ENCODE peak calls at places on chromosomes 11 and 22, in nine cellular contexts. O is brain microvascular endothelial cell, S is PC-3, R is thoracic aorta, C is HCT116, B is glutamatergic neuron, L is PC-9, Y is MCF 10A, M is endothelial cell. F is an unnamed sample.

GRCh38 chr11:88494857-88495256 is 157.3 kb upstream of the CTSC start:
- DNase-seq in R (no peak), B (no peak), C (no peak), S (peak; percentile 27), M (no peak), O (no peak), Y (no peak), L (no peak), F (no peak)

GRCh38 chr22:46367707-46368191 is 32.2 kb downstream of the TRMU start:
- DNase-seq in M (peak; percentile 90), S (peak; percentile 70), B (peak; percentile 82), C (peak; percentile 29), L (peak; percentile 40), Y (peak; percentile 64), O (peak; percentile 36), R (no peak), F (peak; percentile 61)

GRCh38 chr11:108983621-108984020 is 318.8 kb downstream of the DDX10 start:
- DNase-seq in Y (no peak), O (peak; percentile 22), C (no peak), L (no peak), S (no peak), M (no peak), R (no peak), B (no peak), F (no peak)

GRCh38 chr22:50673231-50674126 is 856 bp downstream of the SHANK3 start:
- DNase-seq in M (peak; percentile 56), C (no peak), R (no peak), S (no peak), B (no peak), L (peak; percentile 31), O (no peak), Y (no peak), F (no peak)

GRCh38 chr11:88414385-88414861 is 76.9 kb upstream of the CTSC start:
- DNase-seq in O (peak; percentile 83), C (no peak), R (no peak), M (no peak), L (peak; percentile 45), Y (peak; percentile 83), S (peak; percentile 65), B (no peak), F (peak; percentile 53)

GRCh38 chr11:119056397-119056999 is 507 bp downstream of the HYOU1 start:
- DNase-seq in O (no peak), L (peak; percentile 61), M (peak; percentile 44), B (peak; percentile 39), S (peak; percentile 19), R (no peak), C (no peak), Y (peak; percentile 29), F (peak; percentile 52)

GRCh38 chr11:2744166-2744565 is 44.4 kb upstream of the KCNQ1OT1 start:
- DNase-seq in O (no peak), R (no peak), L (no peak), M (no peak), B (peak; percentile 11), C (no peak), Y (no peak), S (no peak), F (peak; percentile 24)

GRCh38 chr11:18706330-18707243 is 8.0 kb downstream of the TMEM86A start:
- DNase-seq in Y (no peak), L (no peak), B (peak; percentile 50), S (no peak), R (peak; percentile 48), O (no peak), M (no peak), C (no peak), F (no peak)

GRCh38 chr11:77668760-77669159 is 31.2 kb upstream of the CLNS1A start:
- DNase-seq in M (no peak), B (no peak), L (no peak), Y (no peak), S (peak; percentile 41), O (peak; percentile 23), C (no peak), R (no peak), F (no peak)

GRCh38 chr11:1076061-1076665 is 1.5 kb downstream of the MUC2 start:
- DNase-seq in Y (no peak), S (no peak), B (no peak), R (no peak), O (no peak), M (no peak), C (no peak), L (no peak), F (peak; percentile 34)

GRCh38 chr11:8732748-8733241 is 50.2 kb downstream of the RPL27A start:
- DNase-seq in M (no peak), O (peak; percentile 61), R (peak; percentile 82), C (no peak), Y (peak; percentile 77), B (no peak), L (peak; percentile 44), S (peak; percentile 82), F (no peak)

GRCh38 chr11:1206391-1207271 is 16.2 kb upstream of the MUC5B start:
- DNase-seq in C (no peak), L (no peak), Y (no peak), B (peak; percentile 11), M (no peak), S (no peak), R (no peak), O (no peak), F (peak; percentile 33)

GRCh38 chr11:100980156-100980555 is 149.5 kb downstream of the PGR start:
- DNase-seq in L (no peak), M (no peak), Y (peak; percentile 30), O (no peak), R (no peak), S (peak; percentile 56), B (no peak), C (no peak), F (no peak)

GRCh38 chr22:20494978-20495860 is at the start of gene KLHL22:
- DNase-seq in Y (peak; percentile 22), C (no peak), B (no peak), O (no peak), R (no peak), L (no peak), S (peak; percentile 30), M (peak; percentile 39), F (no peak)

GRCh38 chr22:38786631-38787030 is 7.3 kb downstream of the DNAL4 start:
- DNase-seq in B (no peak), R (no peak), O (no peak), L (no peak), Y (no peak), C (no peak), S (no peak), M (no peak), F (no peak)

GRCh38 chr11:64235427-64236161 is 1.2 kb downstream of the VEGFB start:
- DNase-seq in S (no peak), R (no peak), B (no peak), C (no peak), Y (no peak), M (no peak), O (no peak), L (peak; percentile 18), F (no peak)

GRCh38 chr22:50310949-50311444 is 3.6 kb upstream of the PLXNB2 start:
- DNase-seq in S (no peak), C (no peak), M (no peak), B (no peak), O (no peak), L (no peak), Y (no peak), R (no peak), F (no peak)

GRCh38 chr11:22133785-22134184 is 59.1 kb upstream of the ANO5 start:
- DNase-seq in S (no peak), O (no peak), L (no peak), Y (no peak), C (no peak), M (no peak), B (no peak), R (no peak), F (no peak)

DNA sequence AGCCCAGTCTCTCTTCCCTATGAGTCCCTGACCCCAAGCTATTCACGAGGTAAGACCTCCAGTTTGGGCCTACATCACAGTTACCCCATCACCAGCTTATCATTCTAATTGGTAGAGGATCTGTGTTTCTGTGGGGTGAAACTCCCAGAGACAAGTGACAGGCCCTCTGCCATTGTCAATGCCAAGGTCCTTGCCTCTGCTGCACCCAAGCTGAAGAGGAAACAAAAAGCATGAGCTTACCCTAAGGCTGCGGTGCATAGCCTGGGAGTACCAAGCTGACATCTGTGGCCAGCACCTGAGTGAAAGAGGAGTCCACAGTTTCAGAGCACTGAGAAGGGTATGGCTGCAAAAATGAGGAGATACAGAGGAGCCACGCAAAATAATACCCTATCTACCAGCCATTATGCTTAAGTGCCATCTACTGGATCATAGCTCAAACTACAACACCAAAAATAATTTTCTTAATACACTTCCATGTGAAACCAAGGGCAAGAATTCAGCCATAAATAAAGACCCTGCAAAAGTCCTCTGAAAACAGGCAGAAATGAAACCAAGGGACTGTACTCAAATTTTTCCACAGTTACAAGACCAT is 62.3 kb upstream of the ANO5 start:
- DNase-seq in Y (peak; percentile 0), R (no peak), M (no peak), B (no peak), C (no peak), L (no peak), O (no peak), S (peak; percentile 2), F (no peak)
- TF ChIP-seq CTCF in Y (no peak), R (no peak), M (peak; percentile 38), B (peak; percentile 67), C (no peak), L (peak; percentile 60), O (no peak), S (peak; percentile 42), F (peak; percentile 62)

GRCh38 chr11:47375020-47375419 is 3.3 kb downstream of the SPI1 start:
- DNase-seq in M (no peak), B (no peak), S (no peak), O (no peak), C (no peak), L (no peak), R (no peak), Y (no peak), F (no peak)
- TF ChIP-seq CTCF in M (no peak), B (no peak), S (no peak), O (no peak), C (no peak), L (no peak), R (no peak), Y (no peak), F (no peak)

GRCh38 chr22:45302047-45302446 is 7.7 kb upstream of the FAM118A start:
- DNase-seq in O (peak; percentile 67), M (no peak), Y (peak; percentile 58), B (no peak), R (no peak), C (no peak), L (peak; percentile 74), S (peak; percentile 59), F (no peak)
- TF ChIP-seq CTCF in O (no peak), M (no peak), Y (no peak), B (no peak), R (no peak), C (no peak), L (no peak), S (no peak), F (no peak)

DNA sequence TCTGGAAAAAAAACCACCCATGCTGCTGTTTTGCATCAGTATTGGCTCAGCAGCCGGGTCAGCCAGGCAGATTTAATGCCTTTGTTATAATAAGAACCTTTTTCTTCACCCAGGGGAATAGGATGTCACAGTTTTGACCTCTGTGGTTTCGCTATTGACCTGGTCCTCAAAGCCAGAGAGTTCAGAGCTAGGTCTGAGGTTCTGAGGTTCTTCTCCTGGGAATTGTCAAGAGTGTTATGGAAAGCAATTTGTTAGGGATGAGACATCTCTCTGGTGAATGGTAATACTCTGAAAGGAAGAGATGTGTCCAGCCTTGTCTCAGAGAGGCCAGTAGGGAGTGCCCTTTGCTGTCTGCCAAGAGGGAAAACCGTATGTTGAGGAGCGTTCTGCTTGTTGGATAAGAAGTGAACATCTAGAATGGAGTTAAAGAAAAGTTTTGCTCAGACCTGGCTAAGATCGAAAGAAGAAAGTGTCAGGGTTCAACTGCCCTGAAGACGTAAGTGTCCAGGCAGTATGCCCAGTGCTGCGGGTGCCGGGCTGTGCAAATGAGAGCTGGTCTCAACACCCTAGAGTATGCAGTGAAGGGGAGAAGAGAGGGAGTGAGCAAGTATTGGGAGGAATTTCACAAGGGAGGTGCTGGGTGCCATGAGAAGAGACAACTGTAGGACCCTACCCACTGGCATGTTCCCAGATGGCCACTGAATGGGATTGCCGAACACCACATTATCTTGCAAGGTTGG is 150.9 kb upstream of the TTC12 start:
- DNase-seq in O (no peak), M (no peak), R (no peak), Y (no peak), C (no peak), S (no peak), L (no peak), B (no peak), F (no peak)
- TF ChIP-seq CTCF in O (peak; percentile 37), M (no peak), R (no peak), Y (no peak), C (no peak), S (no peak), L (no peak), B (no peak), F (no peak)